ENCODE peak calls at places on chromosome 6, in five cellular contexts. One of them, this sample, is unnamed.

GRCh38 chr6:136782021-136782770 is 10.1 kb downstream of the MAP3K5 start:
- DNase-seq in fibroblast of lung: peak; percentile 57
- DNase-seq in uterus: no peak
- DNase-seq in left ventricle myocardium inferior: no peak
- DNase-seq in lower lobe of right lung: no peak
- DNase-seq in this sample: no peak

GRCh38 chr6:144878577-144878976 is 593.4 kb downstream of the UTRN start:
- DNase-seq in lower lobe of right lung: no peak
- DNase-seq in uterus: no peak
- DNase-seq in left ventricle myocardium inferior: no peak
- DNase-seq in fibroblast of lung: no peak
- DNase-seq in this sample: peak; percentile 92

GRCh38 chr6:121686611-121687023 is 251.2 kb downstream of the GJA1 start:
- DNase-seq in lower lobe of right lung: no peak
- DNase-seq in left ventricle myocardium inferior: no peak
- DNase-seq in fibroblast of lung: no peak
- DNase-seq in uterus: no peak
- DNase-seq in this sample: peak; percentile 14

GRCh38 chr6:29958916-29959315 is 16.6 kb downstream of the HLA-A start:
- DNase-seq in left ventricle myocardium inferior: no peak
- DNase-seq in uterus: no peak
- DNase-seq in fibroblast of lung: no peak
- DNase-seq in lower lobe of right lung: no peak
- DNase-seq in this sample: no peak

GRCh38 chr6:141467881-141468280 is 664.8 kb upstream of the GJE1 start:
- DNase-seq in left ventricle myocardium inferior: no peak
- DNase-seq in uterus: no peak
- DNase-seq in lower lobe of right lung: no peak
- DNase-seq in fibroblast of lung: no peak
- DNase-seq in this sample: no peak

GRCh38 chr6:20416567-20417345 is 15.1 kb downstream of the E2F3 start:
- DNase-seq in lower lobe of right lung: no peak
- DNase-seq in uterus: no peak
- DNase-seq in fibroblast of lung: no peak
- DNase-seq in left ventricle myocardium inferior: no peak
- DNase-seq in this sample: no peak

GRCh38 chr6:16249971-16250370 is 11.6 kb downstream of the GMPR start:
- DNase-seq in uterus: no peak
- DNase-seq in fibroblast of lung: no peak
- DNase-seq in left ventricle myocardium inferior: no peak
- DNase-seq in lower lobe of right lung: no peak
- DNase-seq in this sample: no peak

GRCh38 chr6:31547727-31548422 is 467 bp downstream of the NFKBIL1 start:
- DNase-seq in fibroblast of lung: no peak
- DNase-seq in lower lobe of right lung: peak; percentile 53
- DNase-seq in left ventricle myocardium inferior: no peak
- DNase-seq in uterus: no peak
- DNase-seq in this sample: no peak

GRCh38 chr6:113595921-113596376 is 261.2 kb upstream of the MARCKS start:
- DNase-seq in lower lobe of right lung: no peak
- DNase-seq in left ventricle myocardium inferior: no peak
- DNase-seq in uterus: peak; percentile 41
- DNase-seq in fibroblast of lung: peak; percentile 95
- DNase-seq in this sample: no peak

GRCh38 chr6:167093922-167094432 is 28.9 kb upstream of the CCR6 start:
- DNase-seq in fibroblast of lung: no peak
- DNase-seq in left ventricle myocardium inferior: no peak
- DNase-seq in uterus: no peak
- DNase-seq in lower lobe of right lung: no peak
- DNase-seq in this sample: no peak

GRCh38 chr6:28816909-28817807 is 106.6 kb downstream of the TRIM27 start:
- DNase-seq in left ventricle myocardium inferior: no peak
- DNase-seq in uterus: no peak
- DNase-seq in lower lobe of right lung: no peak
- DNase-seq in fibroblast of lung: peak; percentile 62
- DNase-seq in this sample: peak; percentile 75

GRCh38 chr6:106702451-106703110 is 73.2 kb downstream of the QRSL1 start:
- DNase-seq in left ventricle myocardium inferior: no peak
- DNase-seq in lower lobe of right lung: peak; percentile 50
- DNase-seq in fibroblast of lung: no peak
- DNase-seq in uterus: no peak
- DNase-seq in this sample: peak; percentile 24

GRCh38 chr6:166351715-166352285 is 9.5 kb upstream of the SFT2D1 start:
- DNase-seq in lower lobe of right lung: peak; percentile 47
- DNase-seq in left ventricle myocardium inferior: no peak
- DNase-seq in fibroblast of lung: no peak
- DNase-seq in uterus: no peak
- DNase-seq in this sample: no peak

GRCh38 chr6:110430236-110430635 is 14.9 kb upstream of the DDO start:
- DNase-seq in left ventricle myocardium inferior: no peak
- DNase-seq in uterus: no peak
- DNase-seq in fibroblast of lung: no peak
- DNase-seq in lower lobe of right lung: no peak
- DNase-seq in this sample: no peak

GRCh38 chr6:71205336-71205956 is 83.2 kb upstream of the OGFRL1 start:
- DNase-seq in lower lobe of right lung: no peak
- DNase-seq in fibroblast of lung: peak; percentile 20
- DNase-seq in uterus: no peak
- DNase-seq in left ventricle myocardium inferior: no peak
- DNase-seq in this sample: no peak

GRCh38 chr6:34809914-34810882 is 18.3 kb downstream of the BLTP3A start:
- DNase-seq in fibroblast of lung: no peak
- DNase-seq in uterus: no peak
- DNase-seq in left ventricle myocardium inferior: no peak
- DNase-seq in lower lobe of right lung: no peak
- DNase-seq in this sample: no peak

GRCh38 chr6:148134566-148134965 is 208.1 kb upstream of the SASH1 start:
- DNase-seq in left ventricle myocardium inferior: no peak
- DNase-seq in lower lobe of right lung: no peak
- DNase-seq in uterus: no peak
- DNase-seq in fibroblast of lung: no peak
- DNase-seq in this sample: no peak

GRCh38 chr6:28884423-28885148 is 39.2 kb downstream of the TRIM27 start:
- DNase-seq in lower lobe of right lung: no peak
- DNase-seq in left ventricle myocardium inferior: no peak
- DNase-seq in fibroblast of lung: no peak
- DNase-seq in uterus: no peak
- DNase-seq in this sample: no peak

GRCh38 chr6:105648276-105648675 is 245.4 kb upstream of the PREP start:
- DNase-seq in lower lobe of right lung: no peak
- DNase-seq in fibroblast of lung: no peak
- DNase-seq in left ventricle myocardium inferior: no peak
- DNase-seq in uterus: no peak
- DNase-seq in this sample: no peak

GRCh38 chr6:170535002-170535401 is 18.1 kb downstream of the PSMB1 start:
- DNase-seq in fibroblast of lung: no peak
- DNase-seq in lower lobe of right lung: no peak
- DNase-seq in uterus: no peak
- DNase-seq in left ventricle myocardium inferior: no peak
- DNase-seq in this sample: no peak

GRCh38 chr6:121896363-121896762 is 460.9 kb downstream of the GJA1 start:
- DNase-seq in uterus: no peak
- DNase-seq in lower lobe of right lung: no peak
- DNase-seq in left ventricle myocardium inferior: no peak
- DNase-seq in fibroblast of lung: no peak
- DNase-seq in this sample: no peak

GRCh38 chr6:118735320-118735719 is 83.9 kb upstream of the CEP85L start:
- DNase-seq in left ventricle myocardium inferior: no peak
- DNase-seq in lower lobe of right lung: no peak
- DNase-seq in uterus: no peak
- DNase-seq in fibroblast of lung: peak; percentile 23
- DNase-seq in this sample: peak; percentile 33

GRCh38 chr6:82246802-82247633 is 526 bp downstream of the IBTK start:
- DNase-seq in lower lobe of right lung: peak; percentile 71
- DNase-seq in fibroblast of lung: peak; percentile 44
- DNase-seq in left ventricle myocardium inferior: peak; percentile 57
- DNase-seq in uterus: no peak
- DNase-seq in this sample: peak; percentile 74

GRCh38 chr6:84227044-84227433 is 404 bp downstream of the CEP162 start:
- DNase-seq in lower lobe of right lung: no peak
- DNase-seq in fibroblast of lung: no peak
- DNase-seq in left ventricle myocardium inferior: no peak
- DNase-seq in uterus: no peak
- DNase-seq in this sample: no peak

GRCh38 chr6:107877968-107878367 is 53.9 kb upstream of the SCML4 start:
- DNase-seq in uterus: no peak
- DNase-seq in lower lobe of right lung: no peak
- DNase-seq in fibroblast of lung: no peak
- DNase-seq in left ventricle myocardium inferior: no peak
- DNase-seq in this sample: no peak

GRCh38 chr6:56406276-56407269 is 159.2 kb upstream of the COL21A1 start:
- DNase-seq in left ventricle myocardium inferior: no peak
- DNase-seq in fibroblast of lung: no peak
- DNase-seq in uterus: no peak
- DNase-seq in lower lobe of right lung: no peak
- DNase-seq in this sample: no peak

GRCh38 chr6:170032197-170032596 is 258.7 kb downstream of the DLL1 start:
- DNase-seq in left ventricle myocardium inferior: peak; percentile 2
- DNase-seq in uterus: peak; percentile 5
- DNase-seq in fibroblast of lung: no peak
- DNase-seq in lower lobe of right lung: peak; percentile 32
- DNase-seq in this sample: peak; percentile 1

GRCh38 chr6:28443112-28443773 is at the start of gene ZSCAN23:
- DNase-seq in left ventricle myocardium inferior: peak; percentile 70
- DNase-seq in fibroblast of lung: peak; percentile 90
- DNase-seq in lower lobe of right lung: peak; percentile 78
- DNase-seq in uterus: peak; percentile 77
- DNase-seq in this sample: peak; percentile 84

GRCh38 chr6:88612631-88613030 is 350.8 kb downstream of the RNGTT start:
- DNase-seq in left ventricle myocardium inferior: no peak
- DNase-seq in fibroblast of lung: no peak
- DNase-seq in uterus: no peak
- DNase-seq in lower lobe of right lung: no peak
- DNase-seq in this sample: no peak

GRCh38 chr6:79544299-79544927 is 7.2 kb upstream of the LCA5 start:
- DNase-seq in fibroblast of lung: peak; percentile 56
- DNase-seq in left ventricle myocardium inferior: no peak
- DNase-seq in uterus: no peak
- DNase-seq in lower lobe of right lung: no peak
- DNase-seq in this sample: no peak

GRCh38 chr6:160039441-160039840 is 70.6 kb downstream of the IGF2R start:
- DNase-seq in left ventricle myocardium inferior: no peak
- DNase-seq in lower lobe of right lung: no peak
- DNase-seq in uterus: no peak
- DNase-seq in fibroblast of lung: no peak
- DNase-seq in this sample: no peak
- H3K9me3 ChIP-seq in left ventricle myocardium inferior: no peaks in the 10 kb centered on the region
- H3K9me3 ChIP-seq in lower lobe of right lung: no peaks in the 10 kb centered on the region
- H3K9me3 ChIP-seq in uterus: no peaks in the 10 kb centered on the region
- H3K9me3 ChIP-seq in fibroblast of lung: no peaks in the 10 kb centered on the region
- H3K9me3 ChIP-seq in this sample: no peaks in the 10 kb centered on the region

GRCh38 chr6:7000825-7001777 is 106.7 kb upstream of the RREB1 start:
- DNase-seq in lower lobe of right lung: no peak
- DNase-seq in uterus: no peak
- DNase-seq in left ventricle myocardium inferior: no peak
- DNase-seq in fibroblast of lung: no peak
- DNase-seq in this sample: no peak
- TF ChIP-seq CTCF in lower lobe of right lung: no peak
- TF ChIP-seq CTCF in uterus: no peak
- TF ChIP-seq CTCF in left ventricle myocardium inferior: peak; percentile 12
- TF ChIP-seq CTCF in fibroblast of lung: no peak
- TF ChIP-seq CTCF in this sample: no peak

GRCh38 chr6:111673086-111673485 is 67.4 kb upstream of the TRAF3IP2 start:
- DNase-seq in uterus: no peak
- DNase-seq in left ventricle myocardium inferior: no peak
- DNase-seq in fibroblast of lung: no peak
- DNase-seq in lower lobe of right lung: no peak
- DNase-seq in this sample: no peak

GRCh38 chr6:111676383-111676782 is 70.7 kb upstream of the TRAF3IP2 start:
- DNase-seq in left ventricle myocardium inferior: no peak
- DNase-seq in lower lobe of right lung: no peak
- DNase-seq in uterus: no peak
- DNase-seq in fibroblast of lung: no peak
- DNase-seq in this sample: no peak

GRCh38 chr6:111674413-111674812 is 68.7 kb upstream of the TRAF3IP2 start:
- DNase-seq in fibroblast of lung: no peak
- DNase-seq in left ventricle myocardium inferior: no peak
- DNase-seq in lower lobe of right lung: no peak
- DNase-seq in uterus: no peak
- DNase-seq in this sample: no peak

GRCh38 chr6:111673871-111674270 is 68.2 kb upstream of the TRAF3IP2 start:
- DNase-seq in fibroblast of lung: no peak
- DNase-seq in lower lobe of right lung: no peak
- DNase-seq in uterus: no peak
- DNase-seq in left ventricle myocardium inferior: no peak
- DNase-seq in this sample: no peak

GRCh38 chr6:111674882-111675281 is 69.2 kb upstream of the TRAF3IP2 start:
- DNase-seq in uterus: no peak
- DNase-seq in left ventricle myocardium inferior: no peak
- DNase-seq in lower lobe of right lung: no peak
- DNase-seq in fibroblast of lung: no peak
- DNase-seq in this sample: no peak
- H3K36me3 ChIP-seq in uterus: no peaks in the 10 kb centered on the region
- H3K36me3 ChIP-seq in left ventricle myocardium inferior: peaks cover 48% of the 10 kb centered on the region
- H3K36me3 ChIP-seq in lower lobe of right lung: peaks cover 81% of the 10 kb centered on the region
- H3K36me3 ChIP-seq in fibroblast of lung: peaks cover 1% of the 10 kb centered on the region
- H3K36me3 ChIP-seq in this sample: peaks cover 36% of the 10 kb centered on the region

DNA sequence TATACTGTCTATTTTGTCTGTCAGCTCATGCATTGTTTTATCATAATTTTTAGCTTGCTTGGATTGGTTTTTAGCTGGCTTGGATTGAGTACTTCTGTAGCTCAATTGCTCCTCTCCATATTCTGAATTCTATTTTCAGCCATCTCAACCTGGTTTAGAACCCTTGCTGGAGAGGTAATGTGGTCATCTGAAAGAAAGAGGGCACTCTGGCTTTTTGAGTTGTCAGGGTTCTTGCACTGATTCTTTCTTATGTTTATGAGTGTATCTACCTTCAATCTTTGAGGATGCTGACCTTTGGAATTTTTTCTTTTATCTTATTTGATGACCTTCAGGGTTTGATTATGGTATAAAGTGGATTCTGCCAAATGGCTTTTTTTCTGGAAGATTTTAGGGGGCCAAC is 632.7 kb upstream of the ID4 start:
- DNase-seq in left ventricle myocardium inferior: no peak
- DNase-seq in lower lobe of right lung: no peak
- DNase-seq in uterus: no peak
- DNase-seq in fibroblast of lung: peak; percentile 3
- DNase-seq in this sample: no peak
- H3K9me3 ChIP-seq in left ventricle myocardium inferior: peaks cover 22% of the 10 kb centered on the region
- H3K9me3 ChIP-seq in lower lobe of right lung: no peaks in the 10 kb centered on the region
- H3K9me3 ChIP-seq in uterus: no peaks in the 10 kb centered on the region
- H3K9me3 ChIP-seq in fibroblast of lung: no peaks in the 10 kb centered on the region
- H3K9me3 ChIP-seq in this sample: no peaks in the 10 kb centered on the region